ENCODE peak calls at places on chromosomes 5 and 9, in four cellular contexts. One of them, this sample, is unnamed. For H3K4me1, the result is how much of the 10 kb centered on the place peaks cover.

GRCh38 chr5:43066799-43067741 is 27.0 kb upstream of the ANXA2R start:
- DNase-seq in adrenal gland: peak
- DNase-seq in neuronal stem cell: peak
- DNase-seq in aorta: peak
- DNase-seq in this sample: peak

GRCh38 chr9:109513871-109514270 is 15.8 kb upstream of the PTPN3 start:
- DNase-seq in adrenal gland: no peak
- DNase-seq in neuronal stem cell: no peak
- DNase-seq in aorta: no peak
- DNase-seq in this sample: no peak

GRCh38 chr5:171630047-171630669 is 155.5 kb upstream of the SMIM23 start:
- DNase-seq in adrenal gland: peak
- DNase-seq in neuronal stem cell: peak
- DNase-seq in aorta: peak
- DNase-seq in this sample: no peak

GRCh38 chr5:109878887-109879286 is 189.2 kb downstream of the MAN2A1 start:
- DNase-seq in adrenal gland: no peak
- DNase-seq in neuronal stem cell: no peak
- DNase-seq in aorta: no peak
- DNase-seq in this sample: no peak

GRCh38 chr9:133379153-133380086 is 3.3 kb downstream of the STKLD1 start:
- DNase-seq in adrenal gland: peak
- DNase-seq in neuronal stem cell: no peak
- DNase-seq in aorta: no peak
- DNase-seq in this sample: no peak

GRCh38 chr5:86878250-86878649 is 260.5 kb downstream of the COX7C start:
- DNase-seq in adrenal gland: no peak
- DNase-seq in neuronal stem cell: no peak
- DNase-seq in aorta: no peak
- DNase-seq in this sample: no peak

GRCh38 chr5:179238628-179238970 is 106.7 kb downstream of the ADAMTS2 start:
- DNase-seq in adrenal gland: no peak
- DNase-seq in neuronal stem cell: no peak
- DNase-seq in aorta: no peak
- DNase-seq in this sample: no peak

GRCh38 chr5:160477266-160477970 is 55.8 kb downstream of the PTTG1 start:
- DNase-seq in adrenal gland: no peak
- DNase-seq in neuronal stem cell: no peak
- DNase-seq in aorta: no peak
- DNase-seq in this sample: peak

GRCh38 chr5:181173420-181174342 is 26.3 kb downstream of the OR2V2 start:
- DNase-seq in adrenal gland: no peak
- DNase-seq in neuronal stem cell: no peak
- DNase-seq in aorta: peak
- DNase-seq in this sample: no peak

GRCh38 chr9:68950689-68951088 is 63.2 kb downstream of the PRKACG start:
- DNase-seq in adrenal gland: no peak
- DNase-seq in neuronal stem cell: no peak
- DNase-seq in aorta: no peak
- DNase-seq in this sample: no peak

GRCh38 chr9:16092627-16093091 is 539.8 kb downstream of the CCDC171 start:
- DNase-seq in adrenal gland: no peak
- DNase-seq in neuronal stem cell: no peak
- DNase-seq in aorta: no peak
- DNase-seq in this sample: no peak

GRCh38 chr9:89606567-89607311 is 1.9 kb downstream of the GADD45G start:
- DNase-seq in adrenal gland: peak
- DNase-seq in neuronal stem cell: peak
- DNase-seq in aorta: no peak
- DNase-seq in this sample: peak

GRCh38 chr5:5105531-5105930 is 34.6 kb upstream of the ADAMTS16 start:
- DNase-seq in adrenal gland: no peak
- DNase-seq in neuronal stem cell: no peak
- DNase-seq in aorta: no peak
- DNase-seq in this sample: no peak

GRCh38 chr5:89083791-89084190 is 200.8 kb upstream of the MEF2C start:
- DNase-seq in adrenal gland: no peak
- DNase-seq in neuronal stem cell: no peak
- DNase-seq in aorta: no peak
- DNase-seq in this sample: no peak

GRCh38 chr5:95822408-95823240 is at the start of gene GLRX:
- DNase-seq in adrenal gland: peak
- DNase-seq in neuronal stem cell: peak
- DNase-seq in aorta: peak
- DNase-seq in this sample: peak
- H3K4me1 ChIP-seq in adrenal gland: half or more
- H3K4me1 ChIP-seq in neuronal stem cell: under half
- H3K4me1 ChIP-seq in aorta: under half
- H3K4me1 ChIP-seq in this sample: under half

GRCh38 chr5:81779125-81779934 is 28.4 kb upstream of the SSBP2 start:
- DNase-seq in adrenal gland: peak
- DNase-seq in neuronal stem cell: no peak
- DNase-seq in aorta: peak
- DNase-seq in this sample: peak
- H3K4me3 ChIP-seq in adrenal gland: no peak
- H3K4me3 ChIP-seq in neuronal stem cell: no peak
- H3K4me3 ChIP-seq in aorta: peak
- H3K4me3 ChIP-seq in this sample: peak

GRCh38 chr5:173765661-173766060 is 122.5 kb upstream of the CPEB4 start:
- DNase-seq in adrenal gland: no peak
- DNase-seq in neuronal stem cell: no peak
- DNase-seq in aorta: no peak
- DNase-seq in this sample: no peak
- H3K27ac ChIP-seq in adrenal gland: peak
- H3K27ac ChIP-seq in neuronal stem cell: no peak
- H3K27ac ChIP-seq in aorta: peak
- H3K27ac ChIP-seq in this sample: no peak

GRCh38 chr9:105219291-105219805 is 25.1 kb upstream of the SLC44A1 start:
- DNase-seq in adrenal gland: no peak
- DNase-seq in neuronal stem cell: no peak
- DNase-seq in aorta: no peak
- DNase-seq in this sample: no peak
- H3K4me1 ChIP-seq in adrenal gland: under half
- H3K4me1 ChIP-seq in neuronal stem cell: under half
- H3K4me1 ChIP-seq in aorta: under half
- H3K4me1 ChIP-seq in this sample: under half

GRCh38 chr5:35363387-35363965 is 133.2 kb upstream of the PRLR start:
- DNase-seq in adrenal gland: no peak
- DNase-seq in neuronal stem cell: no peak
- DNase-seq in aorta: no peak
- DNase-seq in this sample: no peak
- H3K4me3 ChIP-seq in adrenal gland: no peak
- H3K4me3 ChIP-seq in neuronal stem cell: no peak
- H3K4me3 ChIP-seq in aorta: no peak
- H3K4me3 ChIP-seq in this sample: no peak

GRCh38 chr9:126564716-126565115 is 49.0 kb upstream of the LMX1B start:
- DNase-seq in adrenal gland: no peak
- DNase-seq in neuronal stem cell: no peak
- DNase-seq in aorta: peak
- DNase-seq in this sample: no peak
- H3K27ac ChIP-seq in adrenal gland: no peak
- H3K27ac ChIP-seq in neuronal stem cell: no peak
- H3K27ac ChIP-seq in aorta: no peak
- H3K27ac ChIP-seq in this sample: no peak

DNA sequence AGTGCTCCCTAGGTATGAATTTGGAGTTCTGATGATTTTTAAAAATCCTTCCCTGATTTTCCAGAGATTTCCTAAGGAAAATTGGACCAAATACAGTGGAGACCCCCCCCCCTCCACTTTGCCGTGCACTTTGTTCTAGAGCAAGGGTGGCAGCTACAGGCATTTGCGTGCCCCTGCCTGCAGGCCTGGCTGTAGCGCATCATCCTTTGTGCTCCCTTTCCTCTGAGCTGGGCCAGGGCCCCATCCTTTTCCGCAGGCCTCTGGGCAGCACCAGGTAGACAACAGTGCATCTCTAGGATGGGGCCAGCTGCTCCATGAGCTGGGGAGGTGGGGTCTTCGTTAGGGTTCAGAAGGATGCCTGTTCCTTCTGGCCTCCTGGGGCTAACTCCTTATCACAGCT is 39.6 kb downstream of the TRIO start:
- DNase-seq in adrenal gland: no peak
- DNase-seq in neuronal stem cell: no peak
- DNase-seq in aorta: no peak
- DNase-seq in this sample: no peak
- H3K4me1 ChIP-seq in adrenal gland: half or more
- H3K4me1 ChIP-seq in neuronal stem cell: under half
- H3K4me1 ChIP-seq in aorta: under half
- H3K4me1 ChIP-seq in this sample: under half